ENCODE peak calls at places on chromosomes 3 and 15, in five cellular contexts. V is H7, G is PC-9, M is RCC 7860, P is Peyer's patch. H is an unnamed sample.

GRCh38 chr15:58039260-58040035 is 26.1 kb downstream of the ALDH1A2 start:
- DNase-seq in V (no peak), G (no peak), M (no peak), P (no peak), H (no peak)

GRCh38 chr3:65126527-65127440 is 439.0 kb upstream of the ADAMTS9 start:
- DNase-seq in V (no peak), G (peak), M (peak), P (no peak), H (peak)

GRCh38 chr3:128448491-128448890 is 18.2 kb downstream of the DNAJB8 start:
- DNase-seq in V (no peak), G (no peak), M (no peak), P (no peak), H (no peak)

GRCh38 chr15:23074684-23075083 is 35.3 kb upstream of the TUBGCP5 start:
- DNase-seq in V (no peak), G (no peak), M (no peak), P (no peak), H (no peak)

GRCh38 chr3:190514163-190515153 is 573 bp downstream of the IL1RAP start:
- DNase-seq in V (peak), G (peak), M (no peak), P (peak), H (no peak)

GRCh38 chr3:107985496-107985895 is 105.3 kb downstream of the CD47 start:
- DNase-seq in V (no peak), G (no peak), M (peak), P (no peak), H (no peak)

GRCh38 chr3:183844606-183845005 is 19.2 kb upstream of the MAP6D1 start:
- DNase-seq in V (no peak), G (no peak), M (peak), P (no peak), H (peak)

GRCh38 chr3:106068386-106068785 is 199.6 kb upstream of the CBLB start:
- DNase-seq in V (no peak), G (no peak), M (no peak), P (no peak), H (no peak)

GRCh38 chr3:122484985-122485384 is 29.8 kb downstream of the KPNA1 start:
- DNase-seq in V (no peak), G (peak), M (no peak), P (no peak), H (no peak)

GRCh38 chr3:111073186-111073585 is 1.6 kb downstream of the NECTIN3 start:
- DNase-seq in V (no peak), G (no peak), M (no peak), P (no peak), H (peak)

H was measured in foreskin keratinocyte.